ENCODE peak calls at places on chromosomes 11 and 22, in eight cellular contexts. L, I, N, K, P, C, U and V are unnamed samples.

GRCh38 chr11:125180413-125181305 is 16.1 kb downstream of the PKNOX2 start:
- DNase-seq in U (no peak), N (no peak), I (no peak), P (no peak), C (no peak), L (no peak), K (no peak), V (no peak)

GRCh38 chr22:38824587-38824986 is 19.2 kb downstream of the NPTXR start:
- DNase-seq in N (peak), L (no peak), P (peak), C (no peak), I (no peak), U (no peak), K (peak), V (no peak)

GRCh38 chr22:30782613-30783012 is 87.9 kb downstream of the OSBP2 start:
- DNase-seq in C (no peak), K (no peak), I (no peak), U (no peak), L (no peak), N (no peak), P (no peak), V (no peak)

GRCh38 chr22:29314074-29314473 is 1.4 kb downstream of the RASL10A start:
- DNase-seq in L (no peak), U (no peak), P (no peak), I (no peak), N (no peak), C (no peak), K (no peak), V (no peak)

GRCh38 chr22:35133702-35134395 is 67.9 kb downstream of the ISX start:
- DNase-seq in I (no peak), C (no peak), K (no peak), U (no peak), N (no peak), P (no peak), L (no peak), V (no peak)

GRCh38 chr11:26028294-26028954 is 303.5 kb upstream of the ANO3 start:
- DNase-seq in N (no peak), C (no peak), P (no peak), I (no peak), U (no peak), K (no peak), L (no peak), V (no peak)

GRCh38 chr11:7851391-7851790 is 54.6 kb upstream of the OR5P2 start:
- DNase-seq in C (no peak), P (no peak), N (no peak), I (no peak), U (no peak), K (no peak), L (no peak), V (no peak)

GRCh38 chr22:27681037-27681436 is 120.5 kb downstream of the MN1 start:
- DNase-seq in K (no peak), C (no peak), U (no peak), L (no peak), P (no peak), I (no peak), N (no peak), V (no peak)

GRCh38 chr22:40728731-40729189 is 49.5 kb downstream of the MCHR1 start:
- DNase-seq in L (no peak), N (no peak), I (no peak), C (no peak), U (peak), K (no peak), P (no peak), V (no peak)

GRCh38 chr11:73323464-73323863 is 15.4 kb downstream of the ARHGEF17 start:
- DNase-seq in I (no peak), C (no peak), U (no peak), L (no peak), N (peak), P (peak), K (peak), V (peak)

GRCh38 chr11:116732740-116733385 is 39.9 kb downstream of the BUD13 start:
- DNase-seq in C (peak), L (peak), I (peak), K (peak), P (peak), U (peak), N (peak), V (no peak)

GRCh38 chr11:90803366-90803765 is 580.5 kb upstream of the CHORDC1 start:
- DNase-seq in I (no peak), L (no peak), N (no peak), K (no peak), P (no peak), C (no peak), U (no peak), V (no peak)

GRCh38 chr11:6927030-6927617 is 898 bp downstream of the ZNF215 start:
- DNase-seq in P (no peak), L (no peak), C (no peak), K (no peak), N (no peak), I (peak), U (no peak), V (no peak)